ENCODE peak calls at places on chromosomes 2 and 18, in eight cellular contexts. L, A, M, E, O, S, F and V are unnamed samples.
A peak's percentile ranks its signal among the peaks of the same experiment; 100 is the strongest.

GRCh38 chr18:24991220-24991575 is 360.8 kb downstream of the ZNF521 start:
- DNase-seq in L (no peak), A (no peak), M (no peak), E (no peak), O (peak; percentile 86), S (no peak), F (no peak), V (no peak)

GRCh38 chr2:43539436-43539835 is 56.4 kb downstream of the THADA start:
- DNase-seq in L (no peak), A (no peak), M (no peak), E (no peak), O (no peak), S (no peak), F (no peak), V (no peak)

GRCh38 chr2:190891370-190891769 is 10.7 kb downstream of the GLS start:
- DNase-seq in L (no peak), A (no peak), M (no peak), E (no peak), O (no peak), S (no peak), F (no peak), V (no peak)

GRCh38 chr2:144770616-144771230 is 250.8 kb upstream of the ZEB2 start:
- DNase-seq in L (no peak), A (no peak), M (no peak), E (no peak), O (no peak), S (no peak), F (no peak), V (no peak)

GRCh38 chr2:98795535-98795902 is 64.6 kb upstream of the MGAT4A start:
- DNase-seq in L (no peak), A (no peak), M (no peak), E (no peak), O (no peak), S (no peak), F (no peak), V (no peak)

GRCh38 chr2:31711737-31712136 is 131.0 kb upstream of the SRD5A2 start:
- DNase-seq in L (peak; percentile 64), A (no peak), M (no peak), E (peak; percentile 29), O (no peak), S (no peak), F (no peak), V (no peak)

GRCh38 chr2:122831644-122832043 is 1076.2 kb downstream of the TSN start:
- DNase-seq in L (peak; percentile 35), A (no peak), M (no peak), E (peak; percentile 93), O (no peak), S (no peak), F (no peak), V (no peak)

GRCh38 chr2:105712166-105712915 is 32.4 kb upstream of the NCK2 start:
- DNase-seq in L (peak; percentile 35), A (no peak), M (no peak), E (peak; percentile 69), O (no peak), S (no peak), F (no peak), V (no peak)

GRCh38 chr2:60463249-60463648 is 90.2 kb downstream of the BCL11A start:
- DNase-seq in L (no peak), A (no peak), M (no peak), E (no peak), O (peak; percentile 65), S (peak; percentile 33), F (no peak), V (no peak)

GRCh38 chr2:17538844-17539554 is 1.5 kb upstream of the VSNL1 start:
- DNase-seq in L (peak; percentile 95), A (no peak), M (no peak), E (no peak), O (peak; percentile 88), S (peak; percentile 88), F (peak; percentile 66), V (peak; percentile 2)

GRCh38 chr18:54223568-54224241 is 764 bp downstream of the MBD2 start:
- DNase-seq in L (peak; percentile 95), A (peak; percentile 44), M (peak; percentile 58), E (peak; percentile 89), O (peak; percentile 70), S (peak; percentile 48), F (peak; percentile 50), V (no peak)

DNA sequence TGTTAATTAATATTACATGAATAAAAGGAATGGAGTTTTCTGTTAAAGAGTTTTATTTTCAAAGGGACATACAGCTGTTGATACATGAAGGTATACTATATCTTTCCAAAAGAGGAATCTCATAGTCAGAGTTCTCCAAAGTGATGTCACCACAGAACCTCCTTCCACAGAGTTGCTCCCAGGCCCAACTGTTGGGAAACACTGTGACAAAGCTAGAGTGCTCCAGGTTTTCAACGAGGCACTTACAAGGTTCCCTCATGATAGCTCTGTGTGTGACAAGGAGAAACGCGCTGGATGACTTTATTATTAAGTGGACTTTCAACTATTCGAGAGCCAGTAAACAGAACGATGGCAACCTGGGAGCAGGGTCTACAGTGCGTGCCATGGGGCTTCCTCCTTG is 33.5 kb downstream of the PTPN18 start:
- DNase-seq in L (no peak), A (no peak), M (no peak), E (no peak), O (no peak), S (no peak), F (no peak), V (no peak)
- H3K27ac ChIP-seq in L (no peak overlapping the region), A (no peak overlapping the region), M (no peak overlapping the region), E (no peak overlapping the region), O (no peak overlapping the region), S (no peak overlapping the region), F (no peak overlapping the region), V (no peak overlapping the region)

GRCh38 chr2:237159006-237159897 is 73.6 kb downstream of the COPS8 start:
- DNase-seq in L (no peak), A (no peak), M (no peak), E (no peak), O (no peak), S (no peak), F (no peak), V (no peak)

GRCh38 chr2:237161239-237161638 is 75.5 kb downstream of the COPS8 start:
- DNase-seq in L (no peak), A (no peak), M (no peak), E (no peak), O (peak; percentile 76), S (no peak), F (no peak), V (no peak)

GRCh38 chr2:237162959-237163358 is 77.3 kb downstream of the COPS8 start:
- DNase-seq in L (no peak), A (no peak), M (no peak), E (no peak), O (no peak), S (no peak), F (no peak), V (no peak)

GRCh38 chr2:237158194-237158593 is 72.5 kb downstream of the COPS8 start:
- DNase-seq in L (no peak), A (no peak), M (no peak), E (no peak), O (no peak), S (no peak), F (no peak), V (no peak)

DNA sequence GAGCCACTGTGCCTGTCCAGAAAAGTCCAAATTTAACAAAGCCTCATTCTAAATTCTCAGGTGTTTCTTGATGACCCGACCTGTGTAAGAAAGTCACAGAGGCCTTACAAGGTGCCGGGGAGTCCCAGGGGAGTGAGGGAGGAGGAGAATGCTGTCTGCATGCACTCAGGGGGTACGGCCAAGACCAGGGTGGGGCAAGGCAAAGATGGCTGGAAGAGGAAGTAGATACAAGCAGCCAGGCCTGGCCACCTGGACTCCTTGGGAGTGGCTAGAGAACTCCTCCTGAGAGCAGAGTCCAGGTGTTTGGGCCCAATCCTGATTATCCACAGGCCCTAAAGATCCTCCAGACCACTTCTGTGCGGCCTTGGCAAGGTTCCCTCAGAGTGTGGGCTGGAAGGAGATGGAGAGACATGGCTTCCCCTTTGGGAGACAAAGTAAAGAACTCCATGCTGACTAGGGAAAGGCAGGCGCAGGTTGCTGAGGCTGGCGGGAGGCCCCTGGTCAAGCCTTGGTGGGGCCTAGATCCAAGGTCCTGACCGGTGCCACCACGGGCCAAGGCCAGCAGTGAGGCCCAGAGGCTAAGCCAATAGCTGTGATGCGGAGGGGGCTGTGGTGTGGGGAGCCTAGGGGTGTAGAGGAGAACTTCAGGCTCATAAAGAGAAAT is 74.7 kb downstream of the COPS8 start:
- DNase-seq in L (no peak), A (no peak), M (no peak), E (no peak), O (peak; percentile 70), S (no peak), F (no peak), V (no peak)
- H3K27ac ChIP-seq in L (no peak overlapping the region), A (peak overlapping the region; percentile 35), M (no peak overlapping the region), E (no peak overlapping the region), O (peak overlapping the region; percentile 66), S (no peak overlapping the region), F (no peak overlapping the region), V (no peak overlapping the region)

DNA sequence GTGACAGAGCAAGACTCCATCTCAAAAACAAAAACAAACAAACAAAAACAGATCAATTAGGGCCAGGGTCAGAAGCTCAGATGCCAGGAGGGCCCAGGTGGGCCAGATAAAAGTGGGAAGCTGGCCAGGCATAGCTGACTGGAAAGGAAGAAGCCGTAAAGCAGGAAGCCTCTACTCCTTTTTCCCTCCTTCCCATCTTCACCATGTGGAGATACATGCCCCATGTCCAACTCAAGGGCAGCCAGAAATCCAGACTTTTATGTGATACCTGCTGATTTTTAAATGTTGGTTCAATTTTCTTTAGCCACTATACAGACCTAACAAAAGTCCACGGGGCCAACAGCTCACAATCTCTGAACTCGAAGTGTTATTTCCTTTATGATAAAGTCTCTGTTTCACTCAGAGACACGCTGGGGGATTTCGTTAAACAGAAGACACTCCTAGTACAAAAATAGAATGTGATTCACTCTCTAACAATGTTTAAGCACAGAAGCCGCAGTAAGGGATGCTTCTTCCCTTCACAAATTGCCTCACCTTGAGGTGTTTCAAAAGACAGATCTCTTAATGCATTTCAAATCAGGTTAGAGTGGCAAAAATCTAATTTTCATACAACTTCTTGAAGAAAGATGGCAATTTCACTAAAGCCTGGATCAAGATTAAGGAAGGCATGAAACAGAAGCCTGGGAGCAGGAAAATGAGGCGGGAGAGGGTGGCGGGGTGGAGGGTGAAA is 14.0 kb downstream of the TMEM247 start:
- DNase-seq in L (peak; percentile 37), A (no peak), M (no peak), E (peak; percentile 71), O (no peak), S (peak; percentile 24), F (no peak), V (no peak)
- H3K27ac ChIP-seq in L (no peak overlapping the region), A (no peak overlapping the region), M (no peak overlapping the region), E (peak overlapping the region; percentile 60), O (peak overlapping the region; percentile 7), S (no peak overlapping the region), F (no peak overlapping the region), V (peak overlapping the region; percentile 80)

DNA sequence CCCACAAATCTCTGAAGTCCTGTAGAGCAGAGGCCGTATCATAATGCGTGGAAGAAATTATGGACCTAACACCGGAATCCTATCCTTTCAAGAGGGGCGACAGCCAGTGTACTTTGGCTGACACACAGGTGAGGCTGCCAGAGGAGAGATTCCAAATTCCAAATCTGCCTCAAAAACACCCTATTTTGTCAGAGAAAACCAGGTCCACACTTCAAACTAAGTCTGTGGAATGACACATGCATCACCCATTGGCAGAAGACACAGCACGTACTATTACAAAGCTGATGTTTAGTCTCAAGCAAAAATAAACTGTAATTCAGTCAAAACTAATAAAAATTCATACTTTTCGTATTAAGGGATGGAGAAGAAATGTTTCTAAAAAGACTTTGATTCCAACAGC is 139.2 kb upstream of the PID1 start:
- DNase-seq in L (no peak), A (no peak), M (no peak), E (no peak), O (no peak), S (no peak), F (no peak), V (no peak)
- H3K27ac ChIP-seq in L (no peak overlapping the region), A (no peak overlapping the region), M (no peak overlapping the region), E (peak overlapping the region; percentile 99), O (peak overlapping the region; percentile 70), S (no peak overlapping the region), F (no peak overlapping the region), V (no peak overlapping the region)